ENCODE peak calls at places on chromosomes 4 and X, in seven cellular contexts. T is CD4-positive, alpha-beta T cell; Y is B cell; W is left lung; Z is heart right ventricle; B is neural crest cell; F is GM10248. O is an unnamed sample.

GRCh38 chrX:103585421-103586313 is at the start of gene TCEAL4:
- DNase-seq in T (no peak), Z (peak), W (peak), Y (peak), B (no peak), F (peak), O (no peak)

GRCh38 chrX:44012484-44013096 is 39.4 kb upstream of the NDP start:
- DNase-seq in Z (peak), W (peak), F (no peak), B (no peak), Y (peak), T (no peak), O (peak)

GRCh38 chrX:137052641-137053235 is 18.9 kb upstream of the GPR101 start:
- DNase-seq in F (no peak), Z (no peak), W (no peak), T (no peak), B (no peak), Y (peak), O (no peak)

GRCh38 chr4:41640905-41641304 is 102.9 kb downstream of the LIMCH1 start:
- DNase-seq in T (no peak), B (no peak), F (no peak), Z (no peak), W (no peak), Y (no peak), O (no peak)

GRCh38 chr4:122701061-122701460 is 31.4 kb upstream of the BBS12 start:
- DNase-seq in W (no peak), Z (no peak), Y (no peak), T (no peak), F (no peak), B (no peak), O (no peak)

GRCh38 chrX:87525771-87526229 is 8.2 kb downstream of the KLHL4 start:
- DNase-seq in Y (no peak), F (no peak), W (no peak), T (no peak), Z (no peak), B (no peak), O (no peak)

GRCh38 chr4:69697536-69697935 is 44.5 kb upstream of the UGT2A1 start:
- DNase-seq in W (no peak), F (no peak), Y (no peak), B (no peak), T (no peak), Z (no peak), O (no peak)

GRCh38 chr4:107034091-107034698 is 1.9 kb downstream of the DKK2 start:
- DNase-seq in Z (no peak), Y (no peak), W (no peak), T (no peak), F (peak), B (peak), O (no peak)

GRCh38 chrX:49203536-49203935 is 3.5 kb upstream of the SYP start:
- DNase-seq in Z (no peak), T (no peak), Y (no peak), W (no peak), B (no peak), F (no peak), O (no peak)

GRCh38 chr4:112978691-112979472 is 70.6 kb upstream of the ANK2 start:
- DNase-seq in F (no peak), W (no peak), Y (no peak), Z (no peak), T (no peak), B (no peak), O (no peak)

GRCh38 chrX:43882294-43882681 is at the start of gene MAOB:
- DNase-seq in W (peak), T (no peak), B (peak), F (peak), Y (peak), Z (peak), O (no peak)

GRCh38 chr4:83207497-83208105 is 77.0 kb downstream of the COQ2 start:
- DNase-seq in W (no peak), Z (no peak), F (no peak), T (no peak), B (no peak), Y (no peak), O (peak)

GRCh38 chr4:99855677-99856076 is 38.5 kb downstream of the LAMTOR3 start:
- DNase-seq in T (no peak), W (no peak), Y (peak), Z (no peak), B (no peak), F (peak), O (no peak)

GRCh38 chrX:12956704-12957541 is 18.0 kb upstream of the TMSB4X start:
- DNase-seq in B (no peak), Z (peak), T (peak), F (peak), Y (peak), W (no peak), O (no peak)

GRCh38 chrX:11540532-11541377 is 125.0 kb downstream of the ARHGAP6 start:
- DNase-seq in Y (no peak), W (no peak), B (no peak), F (peak), T (no peak), Z (peak), O (no peak)

GRCh38 chrX:71095971-71096701 is 485 bp downstream of the FOXO4 start:
- DNase-seq in F (peak), Z (no peak), T (peak), Y (no peak), W (no peak), B (no peak), O (no peak)

GRCh38 chr4:78250500-78250899 is 193.4 kb downstream of the FRAS1 start:
- DNase-seq in Y (no peak), W (no peak), B (no peak), F (no peak), T (no peak), Z (no peak), O (no peak)

GRCh38 chr4:189305500-189305899 is 635.2 kb upstream of the FRG1 start:
- DNase-seq in F (no peak), W (no peak), B (no peak), Y (no peak), Z (no peak), T (no peak), O (no peak)

GRCh38 chr4:148808416-148808815 is 366.2 kb upstream of the NR3C2 start:
- DNase-seq in Y (no peak), Z (no peak), T (no peak), B (no peak), W (no peak), F (no peak), O (no peak)

GRCh38 chr4:52371861-52372260 is 287.2 kb downstream of the USP46 start:
- DNase-seq in T (no peak), F (no peak), B (no peak), W (no peak), Z (no peak), Y (no peak), O (no peak)

GRCh38 chr4:54082168-54082567 is 17.8 kb upstream of the CHIC2 start:
- DNase-seq in B (no peak), Y (no peak), T (no peak), Z (no peak), F (no peak), W (no peak), O (peak)

GRCh38 chr4:176988226-176988625 is 195.5 kb upstream of the VEGFC start:
- DNase-seq in Y (no peak), B (no peak), T (no peak), W (no peak), F (no peak), Z (no peak), O (peak)

DNA sequence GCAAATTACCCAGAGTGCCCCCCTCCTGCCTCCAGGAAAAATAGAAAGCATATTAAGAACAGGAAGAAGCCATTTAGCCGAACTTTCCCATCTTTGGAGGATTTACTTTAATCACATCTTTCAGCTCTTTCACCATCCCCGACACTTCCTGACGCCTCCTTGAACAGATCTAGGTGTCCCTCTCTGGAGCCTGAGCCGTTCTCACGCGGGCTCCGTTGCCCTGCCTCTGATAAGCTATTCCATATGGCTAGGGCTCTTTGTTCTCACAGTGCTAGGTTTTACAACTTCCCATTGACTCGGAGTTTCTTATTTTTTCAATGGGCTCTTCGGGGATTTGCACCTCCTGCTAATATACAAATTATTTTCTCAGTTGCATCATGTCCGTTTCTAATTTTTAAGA is 82.1 kb upstream of the GPC4 start:
- DNase-seq in W (no peak), F (no peak), T (no peak), Z (no peak), Y (no peak), B (no peak), O (no peak)
- TF ChIP-seq CTCF in W (no peak), F (no peak), T (no peak), Z (no peak), Y (no peak), B (no peak), O (no peak)

GRCh38 chrX:19017271-19017670 is 33.4 kb upstream of the PHKA2 start:
- DNase-seq in B (peak), W (no peak), Z (no peak), T (no peak), Y (no peak), F (peak), O (no peak)
- TF ChIP-seq CTCF in B (peak), W (no peak), Z (no peak), T (no peak), Y (no peak), F (no peak), O (peak)

GRCh38 chrX:142804085-142804484 is 221.6 kb upstream of the SPANXN4 start:
- DNase-seq in F (no peak), Z (no peak), T (no peak), Y (peak), B (no peak), W (no peak), O (no peak)
- TF ChIP-seq CTCF in F (no peak), Z (no peak), T (no peak), Y (no peak), B (peak), W (no peak), O (no peak)

GRCh38 chr4:108779958-108780357 is 17.1 kb upstream of the ETNPPL start:
- DNase-seq in B (no peak), Y (no peak), Z (no peak), T (no peak), W (no peak), F (no peak), O (no peak)

GRCh38 chr4:108772402-108772801 is 9.5 kb upstream of the ETNPPL start:
- DNase-seq in Z (peak), T (no peak), W (no peak), B (no peak), F (no peak), Y (no peak), O (no peak)

GRCh38 chr4:108774809-108775530 is 12.1 kb upstream of the ETNPPL start:
- DNase-seq in W (peak), Y (no peak), Z (peak), T (no peak), F (no peak), B (no peak), O (no peak)

GRCh38 chr4:108775921-108776320 is 13.1 kb upstream of the ETNPPL start:
- DNase-seq in Y (no peak), F (no peak), T (no peak), B (no peak), W (no peak), Z (no peak), O (no peak)
- TF ChIP-seq CTCF in Y (no peak), F (no peak), T (no peak), B (no peak), W (no peak), Z (no peak), O (no peak)

DNA sequence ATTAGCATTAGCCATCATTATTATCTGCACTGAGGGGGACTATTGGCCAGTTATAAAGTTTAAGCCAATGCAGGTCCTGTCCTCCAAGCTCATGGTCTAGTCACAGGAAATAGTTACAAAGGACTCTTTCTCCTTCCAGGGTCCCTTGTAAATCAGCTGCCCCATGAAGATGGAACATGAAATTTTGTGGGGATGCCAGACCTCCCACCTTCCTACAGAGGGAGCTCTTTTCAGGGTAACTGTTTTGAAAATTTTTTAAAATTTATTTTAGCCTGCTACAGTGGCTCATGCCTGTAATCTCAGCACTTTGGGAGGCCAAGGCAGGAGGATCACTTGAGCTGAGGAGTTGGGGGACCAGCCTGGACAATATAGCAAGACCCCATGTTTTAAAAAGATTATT is 124.4 kb upstream of the SLC34A2 start:
- DNase-seq in W (no peak), B (no peak), Y (no peak), Z (no peak), F (no peak), T (no peak), O (no peak)
- TF ChIP-seq CTCF in W (no peak), B (peak), Y (no peak), Z (no peak), F (no peak), T (no peak), O (no peak)

GRCh38 chr4:185142911-185143595 is at the start of gene SLC25A4:
- DNase-seq in Y (peak), B (peak), W (peak), Z (peak), T (peak), F (peak), O (peak)
- TF ChIP-seq CTCF in Y (peak), B (peak), W (peak), Z (peak), T (peak), F (peak), O (no peak)

DNA sequence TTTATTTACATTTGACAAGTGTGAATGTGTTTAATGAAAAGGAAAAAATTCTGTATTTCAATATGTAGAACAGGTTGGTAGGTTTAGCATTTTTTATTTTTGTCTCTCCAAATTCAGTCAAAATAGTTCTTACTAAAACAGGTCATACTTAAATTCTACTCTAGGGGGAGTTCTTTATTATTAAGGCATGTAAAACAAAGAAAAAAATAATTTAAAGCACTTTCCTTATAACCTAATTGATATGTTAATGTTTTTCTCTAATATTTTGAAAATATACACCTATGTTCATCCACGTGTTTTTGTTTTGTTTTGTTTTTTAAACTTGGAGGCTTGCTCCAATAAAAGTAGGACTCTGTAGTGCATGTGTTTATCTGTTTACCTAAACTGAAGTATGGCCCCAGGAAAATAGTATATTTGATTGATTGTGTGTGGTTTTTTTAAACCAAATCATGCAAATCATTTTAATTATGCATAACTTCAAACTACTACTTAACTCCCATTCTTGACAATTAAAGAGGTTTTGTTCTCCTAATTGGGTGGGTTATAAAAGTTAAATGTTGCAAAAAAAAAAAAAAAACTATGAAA is 562.7 kb downstream of the RPA4 start:
- DNase-seq in W (no peak), Y (no peak), Z (no peak), B (no peak), F (no peak), T (no peak), O (no peak)
- TF ChIP-seq CTCF in W (no peak), Y (peak), Z (no peak), B (peak), F (no peak), T (no peak), O (peak)

GRCh38 chrX:95055991-95056390 is 1382.0 kb downstream of the FAM133A start:
- DNase-seq in F (no peak), W (no peak), Y (no peak), B (no peak), Z (no peak), T (no peak), O (no peak)
- TF ChIP-seq CTCF in F (no peak), W (no peak), Y (no peak), B (no peak), Z (no peak), T (no peak), O (no peak)

DNA sequence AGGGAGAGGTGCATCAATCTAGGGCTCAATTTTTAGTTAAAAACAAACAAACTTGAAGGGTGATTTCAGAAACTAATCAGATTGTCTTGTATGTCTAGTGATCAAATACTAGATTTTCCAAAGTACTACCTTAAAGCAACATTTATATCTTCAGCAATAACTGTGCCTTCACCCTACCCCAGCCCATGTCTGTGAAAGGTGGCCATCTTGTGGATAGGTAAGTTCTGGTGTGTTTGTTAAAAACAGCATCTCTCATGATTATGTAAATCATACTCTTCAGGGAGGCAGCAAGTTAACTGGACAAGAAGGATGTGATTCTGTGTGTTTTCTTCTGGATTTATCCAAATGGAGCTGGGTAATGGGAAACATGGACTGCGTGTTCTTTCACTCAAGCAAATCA is 81.4 kb upstream of the ACSL1 start:
- DNase-seq in W (no peak), Z (no peak), Y (peak), T (no peak), F (no peak), B (no peak), O (no peak)
- TF ChIP-seq CTCF in W (no peak), Z (no peak), Y (peak), T (no peak), F (peak), B (no peak), O (no peak)